ENCODE peak calls at places on chromosomes 6 and 20, in nine cellular contexts. Q, Z, H, W, P, C, N, S and V are unnamed samples.

GRCh38 chr6:118354641-118355040 is 193.5 kb upstream of the PLN start:
- DNase-seq in P (no peak), H (no peak), W (no peak), Q (no peak), Z (no peak), N (no peak), C (no peak), S (no peak), V (no peak)

GRCh38 chr6:104413767-104414166 is 446.0 kb downstream of the HACE1 start:
- DNase-seq in S (no peak), N (no peak), H (no peak), P (no peak), Q (no peak), Z (no peak), C (no peak), W (no peak), V (no peak)

GRCh38 chr6:135819665-135820064 is 31.8 kb upstream of the PDE7B start:
- DNase-seq in H (no peak), W (no peak), S (peak), P (no peak), Q (no peak), Z (no peak), N (no peak), C (no peak), V (no peak)

GRCh38 chr6:25971187-25971811 is 8.7 kb downstream of the TRIM38 start:
- DNase-seq in Q (no peak), W (no peak), C (peak), H (no peak), Z (peak), S (peak), N (peak), P (peak), V (peak)

GRCh38 chr6:26576407-26576843 is 20.3 kb upstream of the ABT1 start:
- DNase-seq in S (no peak), Z (no peak), C (no peak), H (no peak), P (peak), W (no peak), N (no peak), Q (no peak), V (no peak)

GRCh38 chr6:26218824-26219223 is 131.6 kb downstream of the HFE start:
- DNase-seq in Z (no peak), P (no peak), N (no peak), H (no peak), Q (no peak), C (no peak), S (no peak), W (no peak), V (no peak)

GRCh38 chr20:10020937-10021336 is 13.8 kb upstream of the ANKEF1 start:
- DNase-seq in N (no peak), H (no peak), S (no peak), W (no peak), C (no peak), P (no peak), Z (no peak), Q (no peak), V (no peak)

GRCh38 chr6:158910484-158911075 is 89.4 kb downstream of the RSPH3 start:
- DNase-seq in C (no peak), N (no peak), Z (peak), H (no peak), Q (no peak), P (no peak), S (no peak), W (no peak), V (no peak)

GRCh38 chr20:25083773-25084615 is 2.1 kb upstream of the VSX1 start:
- DNase-seq in P (no peak), C (no peak), H (no peak), N (no peak), Q (no peak), S (no peak), W (no peak), Z (no peak), V (peak)

GRCh38 chr6:40194771-40195170 is 260.5 kb upstream of the MOCS1 start:
- DNase-seq in W (no peak), S (no peak), Z (no peak), C (no peak), H (no peak), P (no peak), N (no peak), Q (no peak), V (no peak)

GRCh38 chr6:30150671-30151395 is 10.2 kb downstream of the TRIM10 start:
- DNase-seq in Q (no peak), H (no peak), C (no peak), S (peak), W (no peak), N (no peak), P (no peak), Z (no peak), V (no peak)

GRCh38 chr20:46348972-46349741 is 40.9 kb upstream of the CDH22 start:
- DNase-seq in H (peak), P (peak), S (peak), Q (peak), Z (peak), W (peak), C (no peak), N (peak), V (peak)

GRCh38 chr6:111985202-111985731 is 68.6 kb upstream of the CCN6 start:
- DNase-seq in Q (no peak), C (peak), H (no peak), W (peak), P (peak), N (peak), S (peak), Z (no peak), V (no peak)

GRCh38 chr20:46979603-46980241 is 85.1 kb downstream of the EYA2 start:
- DNase-seq in W (no peak), S (no peak), P (no peak), C (no peak), Z (no peak), N (no peak), H (no peak), Q (no peak), V (no peak)

GRCh38 chr6:130602151-130602770 is 224.9 kb upstream of the SMLR1 start:
- DNase-seq in H (no peak), P (no peak), Z (no peak), S (peak), Q (no peak), W (peak), N (peak), C (peak), V (no peak)

GRCh38 chr20:15030826-15031225 is 693.4 kb upstream of the FLRT3 start:
- DNase-seq in H (no peak), Z (no peak), P (no peak), C (no peak), S (no peak), Q (no peak), W (no peak), N (no peak), V (no peak)

GRCh38 chr6:119174879-119175817 is 96.7 kb upstream of the FAM184A start:
- DNase-seq in Q (no peak), C (no peak), N (no peak), Z (no peak), P (no peak), H (no peak), S (peak), W (no peak), V (no peak)

GRCh38 chr6:50925981-50926380 is 107.3 kb downstream of the TFAP2B start:
- DNase-seq in P (no peak), Z (no peak), N (no peak), S (no peak), Q (no peak), H (no peak), C (no peak), W (no peak), V (no peak)

GRCh38 chr6:111823831-111824607 is 49.2 kb downstream of the FYN start:
- DNase-seq in S (peak), N (peak), H (no peak), Q (no peak), C (peak), P (no peak), W (no peak), Z (no peak), V (no peak)

GRCh38 chr6:102686461-102686860 is 1293.0 kb downstream of the GRIK2 start:
- DNase-seq in S (no peak), C (no peak), W (no peak), P (no peak), Z (no peak), N (no peak), Q (no peak), H (no peak), V (no peak)

GRCh38 chr20:48335421-48336090 is 492.2 kb downstream of the PREX1 start:
- DNase-seq in Q (no peak), C (no peak), H (no peak), W (no peak), N (no peak), S (no peak), P (no peak), Z (peak), V (no peak)

GRCh38 chr20:43006651-43007375 is 182.9 kb downstream of the PTPRT start:
- DNase-seq in Z (no peak), N (no peak), C (no peak), H (no peak), Q (no peak), W (no peak), S (no peak), P (no peak), V (no peak)

GRCh38 chr6:47041741-47042140 is 391 bp downstream of the ADGRF1 start:
- DNase-seq in H (no peak), Q (no peak), W (no peak), Z (no peak), N (no peak), P (no peak), C (no peak), S (no peak), V (no peak)

GRCh38 chr20:1934578-1935573 is 39.7 kb downstream of the SIRPA start:
- DNase-seq in Z (no peak), H (no peak), Q (no peak), W (no peak), S (peak), N (no peak), C (no peak), P (no peak), V (peak)

GRCh38 chr6:106253731-106254130 is 71.8 kb downstream of the ATG5 start:
- DNase-seq in Z (no peak), P (no peak), C (no peak), W (no peak), Q (no peak), S (no peak), H (no peak), N (no peak), V (no peak)